ENCODE peak calls at places on chromosome 15, in six cellular contexts. U is colonic mucosa, O is AG04449, X is fibroblast of lung, S is adrenal gland, D is SK-N-SH. C is an unnamed sample.

GRCh38 chr15:93049914-93050534 is 39.0 kb downstream of the RGMA start:
- DNase-seq in X (no peak), O (no peak), U (no peak), S (no peak), D (no peak), C (no peak)

GRCh38 chr15:67064607-67065530 is 533 bp upstream of the SMAD3 start:
- DNase-seq in O (no peak), D (no peak), U (peak; percentile 70), X (no peak), S (peak; percentile 56), C (no peak)

GRCh38 chr15:60397772-60398445 is at the start of gene ANXA2:
- DNase-seq in D (peak; percentile 85), O (no peak), X (peak; percentile 91), U (peak; percentile 91), S (peak; percentile 85), C (peak; percentile 53)

GRCh38 chr15:67032608-67033007 is 32.8 kb upstream of the SMAD3 start:
- DNase-seq in S (no peak), O (no peak), D (no peak), X (no peak), U (no peak), C (no peak)

GRCh38 chr15:84816694-84817460 is at the start of gene ALPK3:
- DNase-seq in X (no peak), O (no peak), U (no peak), D (peak; percentile 49), S (peak; percentile 83), C (no peak)

GRCh38 chr15:57283774-57284508 is 92.4 kb upstream of the CGNL1 start:
- DNase-seq in U (no peak), X (peak; percentile 52), O (no peak), S (no peak), D (no peak), C (no peak)

GRCh38 chr15:90594297-90594696 is 64.6 kb downstream of the CRTC3 start:
- DNase-seq in U (peak; percentile 95), O (no peak), X (peak; percentile 50), S (peak; percentile 56), D (no peak), C (peak; percentile 77)

GRCh38 chr15:41790169-41790568 is 15.9 kb downstream of the MAPKBP1 start:
- DNase-seq in O (no peak), D (no peak), S (no peak), X (no peak), U (no peak), C (no peak)

GRCh38 chr15:98451268-98451667 is 197.1 kb upstream of the IGF1R start:
- DNase-seq in D (no peak), S (no peak), O (no peak), U (no peak), X (no peak), C (no peak)

GRCh38 chr15:85073556-85074194 is 92.0 kb downstream of the PDE8A start:
- DNase-seq in D (no peak), S (no peak), X (no peak), O (no peak), U (no peak), C (no peak)

GRCh38 chr15:52078876-52079700 is 33.5 kb downstream of the BCL2L10 start:
- DNase-seq in X (peak; percentile 72), U (peak; percentile 93), S (peak; percentile 77), O (no peak), D (peak; percentile 71), C (peak; percentile 95)

GRCh38 chr15:101189341-101189679 is 62.5 kb downstream of the CHSY1 start:
- DNase-seq in D (no peak), S (no peak), O (no peak), U (no peak), X (peak; percentile 78), C (no peak)

GRCh38 chr15:58864602-58865419 is 68.7 kb downstream of the SLTM start:
- DNase-seq in X (peak; percentile 32), O (no peak), S (peak; percentile 61), U (peak; percentile 42), D (peak; percentile 27), C (no peak)

GRCh38 chr15:29461877-29462276 is 192.3 kb upstream of the NSMCE3 start:
- DNase-seq in O (no peak), U (no peak), D (no peak), S (no peak), X (no peak), C (no peak)

GRCh38 chr15:34147371-34148140 is 45.7 kb downstream of the PGBD4 start:
- DNase-seq in S (no peak), U (no peak), X (no peak), O (no peak), D (no peak), C (no peak)

GRCh38 chr15:77481670-77482069 is 61.0 kb downstream of the HMG20A start:
- DNase-seq in D (no peak), U (no peak), S (no peak), O (no peak), X (peak; percentile 63), C (no peak)

GRCh38 chr15:65223996-65224395 is 12.7 kb upstream of the CILP start:
- DNase-seq in D (no peak), X (no peak), S (no peak), U (no peak), O (no peak), C (no peak)

DNA sequence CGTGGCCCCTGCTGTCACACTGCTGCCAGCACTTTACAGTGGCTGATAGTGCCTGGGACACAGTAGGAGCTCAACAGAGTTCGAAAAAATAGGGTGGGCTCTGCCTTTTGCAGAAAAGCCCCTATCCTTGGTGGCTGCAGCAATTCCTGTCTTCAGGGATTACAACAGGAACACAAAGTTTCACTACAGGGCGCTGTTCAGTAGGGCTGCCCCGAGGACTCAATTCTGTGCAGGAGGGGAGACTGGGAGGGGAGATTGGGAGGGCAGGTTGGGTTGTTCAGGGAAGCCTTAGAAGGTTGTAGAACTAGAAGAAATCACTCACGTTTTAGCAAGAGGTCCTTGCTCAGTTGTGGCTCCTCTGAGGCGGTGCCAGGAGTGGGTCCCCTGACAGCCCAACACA is 138.0 kb upstream of the TPM1 start:
- DNase-seq in O (no peak), X (peak; percentile 51), U (no peak), S (no peak), D (no peak), C (no peak)
- TF ChIP-seq CTCF in O (no peak), X (peak; percentile 66), U (no peak), S (no peak), D (no peak), C (no peak)

DNA sequence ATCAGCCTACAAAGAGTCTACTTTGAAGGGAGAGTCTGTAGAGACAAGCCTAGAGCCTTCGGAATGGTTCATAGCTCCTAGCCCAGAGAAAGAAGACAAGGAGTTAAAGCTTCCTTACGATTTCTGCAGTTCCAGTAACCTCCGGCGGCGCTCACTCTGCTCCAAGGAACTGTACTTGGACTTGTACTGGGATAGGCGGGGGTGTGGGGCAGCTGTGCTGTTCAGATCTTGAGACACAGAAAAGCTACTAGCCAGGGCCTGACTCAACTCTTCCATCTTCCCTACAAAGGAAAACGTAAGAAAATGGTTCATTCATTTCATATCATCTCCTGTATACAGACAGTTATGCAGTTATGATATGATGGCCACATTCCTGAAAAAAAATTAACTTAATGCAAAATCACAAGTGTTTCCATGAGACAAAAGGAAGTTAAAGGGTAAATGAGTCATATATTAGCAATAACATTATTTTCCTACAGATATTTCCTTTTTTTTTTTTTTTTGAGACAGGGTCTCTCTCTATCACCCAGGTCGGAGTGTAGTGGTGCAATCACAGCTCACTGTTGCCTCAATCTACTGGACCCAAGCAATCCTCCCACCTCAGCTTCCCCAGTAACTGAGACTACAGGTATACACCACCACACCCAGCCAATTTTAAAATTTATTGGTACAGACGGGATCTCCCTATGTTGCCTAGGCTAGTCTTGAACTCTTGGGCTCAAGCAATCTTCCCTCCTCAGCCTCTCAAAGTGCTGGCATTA is 4.6 kb downstream of the SNUPN start:
- DNase-seq in X (peak; percentile 92), O (peak; percentile 67), D (no peak), S (no peak), U (peak; percentile 54), C (peak; percentile 40)
- TF ChIP-seq CTCF in X (peak; percentile 47), O (peak; percentile 40), D (peak; percentile 37), S (no peak), U (no peak), C (no peak)

GRCh38 chr15:39434751-39435238 is 146.1 kb upstream of the THBS1 start:
- DNase-seq in X (no peak), O (no peak), U (no peak), D (no peak), S (no peak), C (no peak)

GRCh38 chr15:39435244-39435643 is 145.6 kb upstream of the THBS1 start:
- DNase-seq in X (no peak), U (no peak), D (no peak), S (no peak), O (no peak), C (no peak)

GRCh38 chr15:39442898-39443297 is 138.0 kb upstream of the THBS1 start:
- DNase-seq in S (no peak), X (no peak), U (no peak), O (no peak), D (no peak), C (no peak)

GRCh38 chr15:39438260-39438659 is 142.6 kb upstream of the THBS1 start:
- DNase-seq in U (no peak), D (no peak), O (no peak), S (peak; percentile 38), X (no peak), C (no peak)

DNA sequence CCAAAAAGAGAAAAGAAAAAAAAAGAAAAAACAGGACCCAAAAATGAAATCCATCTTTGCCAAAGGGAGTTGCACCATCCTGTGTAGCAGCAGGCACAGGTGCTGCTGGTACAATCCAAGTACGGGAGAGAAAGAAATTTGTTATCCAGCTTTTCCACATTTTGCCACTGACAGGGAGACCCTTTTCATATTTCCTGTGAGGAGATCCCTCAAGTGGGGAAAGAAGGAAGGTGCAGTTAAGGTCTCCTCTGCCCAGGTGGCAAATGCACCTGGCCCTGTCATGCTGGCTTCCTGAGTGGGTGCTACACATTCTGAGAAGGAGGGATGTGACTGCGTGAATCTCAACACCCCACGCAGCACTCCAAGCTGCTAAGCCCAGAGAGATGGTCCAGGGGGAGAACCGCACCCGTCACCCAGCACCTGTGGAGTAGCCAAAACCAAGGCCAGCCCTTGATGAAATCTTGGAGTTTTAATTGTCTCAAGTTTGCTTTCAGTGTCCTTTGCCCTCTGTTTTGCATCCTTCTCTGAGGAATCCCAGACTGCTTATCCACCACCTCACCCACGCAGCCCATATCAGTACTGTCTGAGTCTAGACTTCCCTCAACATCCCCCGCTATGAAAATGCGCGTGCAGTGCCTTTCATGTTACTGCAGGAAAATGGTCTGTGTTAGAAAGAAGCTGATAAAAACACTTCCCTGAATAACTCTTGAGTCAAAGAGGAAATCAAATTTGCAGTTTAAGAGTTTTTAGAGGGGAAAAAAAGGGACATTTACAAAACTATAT is 141.9 kb upstream of the THBS1 start:
- DNase-seq in O (no peak), U (no peak), S (no peak), X (no peak), D (no peak), C (no peak)
- TF ChIP-seq CTCF in O (no peak), U (no peak), S (no peak), X (no peak), D (no peak), C (no peak)

DNA sequence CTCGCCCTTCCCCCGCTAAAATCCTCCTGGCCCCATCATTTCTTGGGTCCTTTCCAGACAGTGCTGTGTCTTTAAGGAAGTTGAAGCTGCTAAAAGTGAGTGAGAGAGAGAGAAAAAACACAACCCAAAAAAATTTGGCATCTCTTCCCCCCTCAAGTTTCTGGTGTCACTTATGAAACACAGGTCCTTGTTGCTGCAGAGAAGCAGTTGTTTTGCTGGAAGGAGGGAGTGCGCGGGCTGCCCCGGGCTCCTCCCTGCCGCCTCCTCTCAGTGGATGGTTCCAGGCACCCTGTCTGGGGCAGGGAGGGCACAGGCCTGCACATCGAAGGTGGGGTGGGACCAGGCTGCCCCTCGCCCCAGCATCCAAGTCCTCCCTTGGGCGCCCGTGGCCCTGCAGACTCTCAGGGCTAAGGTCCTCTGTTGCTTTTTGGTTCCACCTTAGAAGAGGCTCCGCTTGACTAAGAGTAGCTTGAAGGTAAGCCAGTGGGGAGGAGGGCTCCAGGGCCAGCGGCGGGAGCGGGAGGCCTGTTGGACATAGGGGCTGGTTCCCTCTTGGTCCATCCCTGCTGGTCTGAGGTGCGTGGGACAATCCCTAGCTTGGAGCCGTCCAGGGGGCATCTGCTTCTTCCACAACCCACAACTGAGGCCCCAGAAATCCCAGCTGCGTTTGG is at the start of gene ISLR:
- DNase-seq in O (no peak), S (no peak), D (peak; percentile 59), U (no peak), X (peak; percentile 76), C (no peak)
- TF ChIP-seq CTCF in O (no peak), S (no peak), D (no peak), U (no peak), X (no peak), C (no peak)

C was measured in omental fat pad.